ENCODE peak calls at places on chromosomes 13 and 19, in five cellular contexts. J is GM12878, W is H1, I is K562, V is HepG2. L is an unnamed sample.
A peak's percentile ranks its signal among the peaks of the same experiment; 100 is the strongest.

GRCh38 chr13:95207769-95208366 is 93.4 kb downstream of the ABCC4 start:
- DNase-seq in I (peak; percentile 61), J (no peak), V (no peak), W (no peak), L (peak; percentile 79)

GRCh38 chr13:101267656-101268055 is 148.7 kb downstream of the NALCN start:
- DNase-seq in W (no peak), V (no peak), J (no peak), I (no peak), L (no peak)

GRCh38 chr19:54791476-54791875 is 11.9 kb upstream of the KIR2DL4 start:
- DNase-seq in I (no peak), W (no peak), J (no peak), V (no peak), L (no peak)

GRCh38 chr19:35562776-35563175 is 682 bp downstream of the ATP4A start:
- DNase-seq in W (no peak), V (no peak), J (no peak), I (no peak), L (no peak)

GRCh38 chr19:367963-368623 is 23.5 kb upstream of the MIER2 start:
- DNase-seq in V (no peak), J (no peak), I (no peak), W (no peak), L (no peak)

GRCh38 chr13:67752741-67753140 is 522.6 kb upstream of the PCDH9 start:
- DNase-seq in I (no peak), J (no peak), V (no peak), W (no peak), L (no peak)

GRCh38 chr13:90757127-90757680 is 590.3 kb upstream of the MIR17HG start:
- DNase-seq in I (no peak), V (no peak), W (no peak), J (no peak), L (no peak)

GRCh38 chr13:110651726-110652230 is 36.4 kb downstream of the NAXD start:
- DNase-seq in V (no peak), J (no peak), I (no peak), W (no peak), L (no peak)

GRCh38 chr19:8209965-8210659 is 942 bp downstream of the CERS4 start:
- DNase-seq in I (no peak), J (no peak), W (no peak), V (no peak), L (no peak)

GRCh38 chr19:5452594-5453565 is 2.3 kb upstream of the ZNRF4 start:
- DNase-seq in I (peak; percentile 86), J (no peak), W (no peak), V (peak; percentile 44), L (peak; percentile 61)

GRCh38 chr19:14147797-14148605 is 11.6 kb upstream of the ASF1B start:
- DNase-seq in I (peak; percentile 83), V (peak; percentile 39), W (peak; percentile 73), J (no peak), L (peak; percentile 92)

GRCh38 chr19:7743425-7743841 is 3.9 kb downstream of the CD209 start:
- DNase-seq in J (peak; percentile 53), I (no peak), W (no peak), V (no peak), L (no peak)

GRCh38 chr13:43785681-43786471 is 896 bp downstream of the ENOX1 start:
- DNase-seq in J (no peak), V (no peak), W (peak; percentile 81), I (no peak), L (peak; percentile 89)

GRCh38 chr19:46000497-46001246 is 5.4 kb downstream of the CCDC61 start:
- DNase-seq in J (no peak), V (no peak), W (peak; percentile 78), I (peak; percentile 88), L (peak; percentile 95)

GRCh38 chr19:4969772-4970531 is 1.0 kb downstream of the KDM4B start:
- DNase-seq in W (peak; percentile 65), V (no peak), J (peak; percentile 27), I (no peak), L (peak; percentile 47)

GRCh38 chr19:14091086-14091884 is 734 bp upstream of the SAMD1 start:
- DNase-seq in I (peak; percentile 92), V (peak; percentile 44), W (peak; percentile 76), J (no peak), L (peak; percentile 93)

GRCh38 chr19:2043269-2043641 is 7.8 kb downstream of the MKNK2 start:
- DNase-seq in I (no peak), J (no peak), V (no peak), W (peak; percentile 49), L (no peak)

GRCh38 chr13:34243396-34243795 is 425.4 kb downstream of the RFC3 start:
- DNase-seq in V (no peak), J (no peak), W (no peak), I (no peak), L (no peak)

GRCh38 chr13:111905609-111905945 is 161.4 kb upstream of the SOX1 start:
- DNase-seq in I (no peak), J (no peak), W (no peak), V (no peak), L (no peak)

GRCh38 chr13:24142886-24143285 is 17.6 kb upstream of the SPATA13 start:
- DNase-seq in J (no peak), I (no peak), V (no peak), W (no peak), L (no peak)

GRCh38 chr13:95704510-95704909 is 27.6 kb downstream of the DNAJC3 start:
- DNase-seq in J (no peak), W (no peak), I (peak; percentile 9), V (no peak), L (peak; percentile 42)

GRCh38 chr19:45650722-45651121 is 11.5 kb upstream of the EML2 start:
- DNase-seq in V (no peak), I (peak; percentile 17), W (no peak), J (no peak), L (no peak)

GRCh38 chr19:15101479-15102082 is 5.6 kb upstream of the SYDE1 start:
- DNase-seq in V (peak; percentile 52), W (peak; percentile 87), I (peak; percentile 42), J (no peak), L (peak; percentile 54)

GRCh38 chr13:100275746-100276145 is 186.9 kb downstream of the PCCA start:
- DNase-seq in W (no peak), J (no peak), V (no peak), I (no peak), L (no peak)

GRCh38 chr13:35720690-35721554 is 244.4 kb upstream of the MAB21L1 start:
- DNase-seq in V (peak; percentile 31), W (peak; percentile 93), J (no peak), I (peak; percentile 61), L (peak; percentile 89)

GRCh38 chr19:17681505-17682125 is 6.5 kb downstream of the UNC13A start:
- DNase-seq in W (peak; percentile 90), V (no peak), J (no peak), I (peak; percentile 85), L (no peak)

GRCh38 chr19:12833747-12834417 is 497 bp downstream of the RTBDN start:
- DNase-seq in J (no peak), W (peak; percentile 79), V (no peak), I (peak; percentile 82), L (peak; percentile 90)

GRCh38 chr19:7482584-7483439 is 6.0 kb downstream of the PEX11G start:
- DNase-seq in W (peak; percentile 88), J (no peak), I (peak; percentile 93), V (no peak), L (peak; percentile 91)

GRCh38 chr19:31113250-31113685 is 236.0 kb downstream of the TSHZ3 start:
- DNase-seq in V (no peak), I (no peak), J (no peak), W (no peak), L (no peak)

GRCh38 chr13:42119875-42120274 is 71.4 kb downstream of the DGKH start:
- DNase-seq in I (no peak), J (peak; percentile 30), V (no peak), W (no peak), L (no peak)

GRCh38 chr13:30132623-30133553 is 174.5 kb downstream of the KATNAL1 start:
- DNase-seq in J (no peak), I (peak; percentile 78), W (peak; percentile 100), V (peak; percentile 80), L (peak; percentile 91)

GRCh38 chr19:53193534-53194222 is 520 bp upstream of the ZNF665 start:
- DNase-seq in I (no peak), J (no peak), W (no peak), V (no peak), L (peak; percentile 27)

GRCh38 chr19:53190253-53190652 is 2.9 kb downstream of the ZNF665 start:
- DNase-seq in W (no peak), I (no peak), J (no peak), V (no peak), L (no peak)

GRCh38 chr19:53196777-53197396 is 3.7 kb upstream of the ZNF665 start:
- DNase-seq in I (peak; percentile 94), J (peak; percentile 26), V (peak; percentile 50), W (peak; percentile 98), L (peak; percentile 99)

GRCh38 chr19:53195265-53195879 is 2.2 kb upstream of the ZNF665 start:
- DNase-seq in V (peak; percentile 67), W (peak; percentile 81), J (peak; percentile 27), I (peak; percentile 56), L (peak; percentile 66)

DNA sequence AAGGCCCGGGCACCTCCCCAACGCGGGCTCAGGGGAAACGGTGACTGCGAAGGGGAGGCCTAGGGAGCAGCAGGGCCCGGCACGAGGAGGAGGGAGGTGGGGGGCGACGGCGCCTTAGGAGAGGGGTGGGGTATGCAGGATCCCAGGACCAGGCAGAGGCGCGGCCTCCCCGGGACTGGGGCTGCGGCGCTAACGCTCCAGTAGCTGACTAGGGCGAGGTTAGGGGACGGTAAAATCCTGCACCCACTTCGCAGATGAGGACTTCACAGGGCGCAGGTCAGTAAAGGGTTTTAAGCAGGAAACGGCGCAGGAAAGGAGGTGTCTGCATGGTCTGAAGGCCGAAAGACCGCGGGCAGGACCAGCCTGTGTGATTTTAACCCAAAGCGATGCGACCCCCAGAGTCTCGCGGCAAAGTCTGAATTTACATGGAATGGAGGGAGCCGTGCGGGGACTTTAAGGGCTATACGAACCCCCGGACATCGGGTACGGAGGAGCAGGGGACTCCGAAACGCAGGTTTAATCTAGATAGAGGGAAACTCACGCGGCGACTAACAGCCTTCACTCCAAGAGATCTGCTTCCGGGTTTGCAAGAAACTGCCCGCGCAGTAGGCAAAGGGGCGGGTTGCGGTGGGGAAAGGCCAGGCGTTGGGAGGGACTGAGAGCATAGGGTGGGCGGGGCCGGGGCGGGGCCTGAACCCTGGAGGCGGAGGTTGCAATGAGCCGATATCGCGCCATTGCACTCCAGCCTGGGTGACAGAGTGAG is at the start of gene ZNF665:
- DNase-seq in I (peak; percentile 87), V (no peak), W (peak; percentile 82), J (no peak), L (peak; percentile 92)
- TF ChIP-seq TAF1 in I (peak; percentile 69), V (no peak), W (peak; percentile 80), J (peak; percentile 47), L (no peak)

DNA sequence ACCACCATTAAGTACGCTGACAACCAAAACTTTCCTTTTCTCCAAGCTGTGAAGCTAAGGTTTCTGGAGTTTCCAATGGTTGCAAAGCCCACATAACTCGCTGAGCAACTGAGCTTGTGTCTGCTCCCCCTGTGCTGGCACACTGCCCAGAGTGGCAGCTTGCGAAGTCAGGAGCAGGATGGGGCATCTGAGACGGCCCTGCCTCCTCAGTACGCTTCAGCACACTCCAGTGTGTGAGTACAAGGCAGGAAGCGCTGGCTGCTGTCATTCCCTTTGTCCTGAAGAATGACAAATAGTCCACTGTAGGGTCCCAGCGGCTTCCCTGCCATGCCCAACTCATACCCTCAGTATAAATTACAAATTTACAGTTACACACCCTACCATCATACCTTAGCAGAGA is 51.5 kb downstream of the SKA3 start:
- DNase-seq in W (no peak), V (peak; percentile 60), J (no peak), I (no peak), L (peak; percentile 67)
- TF ChIP-seq EP300 in W (no peak), V (no peak), J (no peak), I (no peak), L (no peak)

GRCh38 chr13:26965058-26965380 is 204.4 kb upstream of the GPR12 start:
- DNase-seq in W (no peak), V (no peak), I (no peak), J (no peak), L (no peak)
- TF ChIP-seq TAF1 in W (no peak), V (no peak), I (no peak), J (no peak), L (no peak)

GRCh38 chr19:50025022-50025793 is at the start of gene VRK3:
- DNase-seq in J (peak; percentile 100), I (peak; percentile 99), V (peak; percentile 100), W (peak; percentile 93), L (peak; percentile 96)
- TF ChIP-seq EP300 in J (no peak), I (no peak), V (no peak), W (no peak), L (no peak)

L was measured in SK-N-SH.